ENCODE peak calls at places on chromosomes 16 and 17, in four cellular contexts. T is GM12878, P is H1, L is K562. K is an unnamed sample.

GRCh38 chr17:18031955-18032354 is 7.0 kb downstream of the ATPAF2 start:
- DNase-seq in P (no peak), L (no peak), T (no peak), K (no peak)

GRCh38 chr17:80092959-80093358 is 8.4 kb upstream of the GAA start:
- DNase-seq in L (no peak), T (no peak), P (no peak), K (no peak)

GRCh38 chr17:3004925-3005324 is 58.5 kb downstream of the OR1D5 start:
- DNase-seq in T (no peak), L (no peak), P (no peak), K (no peak)

GRCh38 chr17:82743344-82744219 is 8.2 kb downstream of the FN3K start:
- DNase-seq in P (no peak), L (no peak), T (no peak), K (peak)

GRCh38 chr17:9052921-9053320 is 31.6 kb downstream of the NTN1 start:
- DNase-seq in T (no peak), P (no peak), L (no peak), K (no peak)

GRCh38 chr17:58677204-58677880 is 14.5 kb downstream of the TEX14 start:
- DNase-seq in P (no peak), T (no peak), L (no peak), K (no peak)

GRCh38 chr16:75491876-75492275 is 3.4 kb downstream of the CHST6 start:
- DNase-seq in P (no peak), T (no peak), L (no peak), K (peak)

GRCh38 chr17:82767041-82767754 is 15.3 kb downstream of the TBCD start:
- DNase-seq in L (peak), T (no peak), P (no peak), K (peak)

GRCh38 chr16:56830669-56831068 is 34.3 kb upstream of the SLC12A3 start:
- DNase-seq in P (no peak), L (no peak), T (no peak), K (no peak)

GRCh38 chr16:89045881-89046280 is 47.8 kb upstream of the ACSF3 start:
- DNase-seq in L (no peak), P (no peak), T (no peak), K (no peak)

GRCh38 chr17:71639865-71640264 is 481.0 kb upstream of the SOX9 start:
- DNase-seq in L (no peak), P (no peak), T (no peak), K (no peak)

GRCh38 chr16:55502801-55503366 is 6.0 kb upstream of the LPCAT2 start:
- DNase-seq in T (no peak), L (no peak), P (no peak), K (no peak)

GRCh38 chr17:17186551-17187505 is 19.3 kb downstream of the PLD6 start:
- DNase-seq in L (no peak), T (no peak), P (no peak), K (no peak)

GRCh38 chr16:2914233-2914632 is 2.5 kb downstream of the FLYWCH1 start:
- DNase-seq in T (no peak), P (no peak), L (no peak), K (no peak)

GRCh38 chr17:78357177-78357586 is 2.7 kb downstream of the SOCS3 start:
- DNase-seq in P (no peak), L (no peak), T (no peak), K (no peak)

GRCh38 chr16:30335598-30336474 is 19.3 kb downstream of the CD2BP2 start:
- DNase-seq in L (no peak), P (no peak), T (peak), K (no peak)

GRCh38 chr17:40340880-40341807 is 23.4 kb downstream of the GJD3 start:
- DNase-seq in P (no peak), L (peak), T (no peak), K (peak)

GRCh38 chr16:28210979-28211505 is 723 bp downstream of the XPO6 start:
- DNase-seq in T (no peak), P (no peak), L (peak), K (peak)

GRCh38 chr16:47229651-47230050 is 85.9 kb upstream of the NETO2 start:
- DNase-seq in P (no peak), L (no peak), T (no peak), K (no peak)

DNA sequence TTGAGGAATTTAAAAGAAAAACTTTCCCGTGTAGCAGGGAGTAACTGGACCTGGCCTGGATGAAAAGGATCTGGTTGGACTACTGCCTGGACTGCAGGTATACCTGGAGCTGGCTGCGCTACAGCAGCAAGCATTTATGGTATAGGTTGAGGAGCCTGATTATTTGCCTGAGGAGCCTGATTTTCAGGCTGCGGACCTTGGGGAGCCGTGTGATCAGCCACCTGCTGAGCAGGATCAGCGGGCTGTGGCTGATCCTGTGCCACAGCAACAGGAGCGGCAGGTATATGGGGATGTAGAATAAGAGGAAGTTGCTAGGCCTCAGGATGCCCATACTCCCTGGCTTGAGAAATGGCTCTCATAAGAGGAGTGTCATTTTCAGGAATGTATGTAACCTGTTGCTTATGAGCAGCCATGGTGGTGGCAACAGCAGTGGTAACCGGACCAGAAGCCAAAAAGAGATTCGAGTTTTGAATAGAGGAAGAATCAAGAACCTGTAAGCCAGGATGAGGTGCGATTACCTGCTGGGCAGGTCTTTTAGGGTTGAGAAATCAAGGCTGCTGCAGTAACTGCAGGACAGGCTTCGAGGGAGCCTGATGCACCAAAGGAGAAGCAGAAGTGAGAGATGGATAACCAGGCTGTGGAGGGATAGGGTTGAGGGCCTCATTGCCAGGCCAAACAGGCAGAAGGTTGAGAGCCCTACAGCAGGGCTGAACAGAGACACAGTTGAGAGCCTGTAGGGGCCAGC is 60.9 kb upstream of the ARL4D start:
- DNase-seq in T (no peak), L (no peak), P (no peak), K (no peak)
- TF ChIP-seq SP1 in T (no peak), L (no peak), P (no peak), K (no peak)

GRCh38 chr16:64475627-64476351 is 646.1 kb downstream of the CDH11 start:
- DNase-seq in T (no peak), L (no peak), P (no peak), K (no peak)

GRCh38 chr16:64468515-64469090 is 653.3 kb downstream of the CDH11 start:
- DNase-seq in L (no peak), T (no peak), P (no peak), K (no peak)

GRCh38 chr16:64470916-64471315 is 650.9 kb downstream of the CDH11 start:
- DNase-seq in L (no peak), P (no peak), T (no peak), K (no peak)

GRCh38 chr16:64469351-64469750 is 652.5 kb downstream of the CDH11 start:
- DNase-seq in T (no peak), L (no peak), P (no peak), K (no peak)

GRCh38 chr16:64469906-64470702 is 651.8 kb downstream of the CDH11 start:
- DNase-seq in T (no peak), P (no peak), L (no peak), K (no peak)
- TF ChIP-seq CREB1 in T (no peak), P (no peak), L (no peak), K (no peak)

GRCh38 chr16:67917852-67918236 is 13.8 kb downstream of the CTRL start:
- DNase-seq in P (no peak), L (peak), T (no peak), K (no peak)
- TF ChIP-seq SP1 in P (no peak), L (no peak), T (no peak), K (no peak)

GRCh38 chr17:37592291-37592690 is 16.9 kb downstream of the SYNRG start:
- DNase-seq in L (no peak), P (no peak), T (no peak), K (no peak)
- TF ChIP-seq CREB1 in L (no peak), P (no peak), T (no peak), K (no peak)

GRCh38 chr17:30493802-30494201 is 16.6 kb downstream of the GOSR1 start:
- DNase-seq in T (no peak), P (no peak), L (no peak), K (no peak)

DNA sequence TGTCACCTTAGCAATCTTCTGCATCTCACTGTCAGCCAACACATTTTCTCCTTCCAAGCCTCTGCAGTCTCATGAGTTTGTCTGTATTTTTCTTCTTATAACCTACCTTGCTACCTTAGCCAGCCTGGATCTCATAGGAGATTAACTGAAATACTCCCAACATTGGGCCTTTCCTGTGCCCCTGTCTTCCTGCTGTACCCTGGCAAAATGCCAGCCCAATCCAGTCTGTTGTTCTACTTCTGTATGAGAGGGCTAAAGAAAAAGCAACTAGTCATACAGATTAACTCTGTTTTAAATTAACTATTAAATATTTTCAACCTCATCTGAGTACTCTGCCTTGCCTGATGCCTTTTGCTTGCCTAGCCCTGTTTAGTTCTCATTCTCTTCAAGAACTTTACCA is 18.4 kb downstream of the GOSR1 start:
- DNase-seq in T (no peak), P (no peak), L (no peak), K (no peak)
- TF ChIP-seq SP1 in T (no peak), P (no peak), L (no peak), K (no peak)